ENCODE peak calls at places on chromosomes 11 and 22, in five cellular contexts. L, T, M, Y and B are unnamed samples.

GRCh38 chr11:8709002-8709672 is 26.5 kb downstream of the RPL27A start:
- DNase-seq in L (no peak), T (no peak), Y (no peak), M (no peak), B (no peak)

GRCh38 chr11:69144719-69145365 is 10.9 kb upstream of the SMIM38 start:
- DNase-seq in M (no peak), T (no peak), L (peak; percentile 53), Y (no peak), B (no peak)

GRCh38 chr22:48796295-48797015 is 1031.2 kb downstream of the BRD1 start:
- DNase-seq in M (no peak), Y (no peak), T (no peak), L (no peak), B (no peak)

GRCh38 chr22:49825436-49825835 is 2.2 kb downstream of the BRD1 start:
- DNase-seq in T (no peak), L (no peak), M (no peak), Y (no peak), B (no peak)

GRCh38 chr11:44286268-44286880 is 23.6 kb downstream of the ALX4 start:
- DNase-seq in M (no peak), L (peak; percentile 86), Y (peak; percentile 16), T (peak; percentile 46), B (peak; percentile 55)

GRCh38 chr11:45400594-45400993 is 114.5 kb upstream of the SYT13 start:
- DNase-seq in L (no peak), T (no peak), M (no peak), Y (no peak), B (no peak)

GRCh38 chr11:43561832-43562231 is 118.7 kb upstream of the HSD17B12 start:
- DNase-seq in M (no peak), Y (no peak), L (no peak), T (no peak), B (no peak)

GRCh38 chr11:114678125-114679036 is at the start of gene NXPE2:
- DNase-seq in Y (no peak), T (no peak), M (no peak), L (no peak), B (no peak)

GRCh38 chr11:808427-809286 is 1.1 kb upstream of the RPLP2 start:
- DNase-seq in T (no peak), Y (peak; percentile 51), M (no peak), L (peak; percentile 66), B (no peak)